ENCODE peak calls at places on chromosomes 3 and 15, in four cellular contexts. F is anterior cingulate cortex, P is T47D, R is fibroblast of mammary gland. W is an unnamed sample.
A peak's percentile ranks its signal among the peaks of the same experiment; 100 is the strongest.

GRCh38 chr3:71226565-71227281 is 356.8 kb downstream of the FOXP1 start:
- DNase-seq in P (no peak), R (no peak), F (no peak), W (peak; percentile 38)

GRCh38 chr15:83653288-83653638 is 660 bp upstream of the ADAMTSL3 start:
- DNase-seq in F (no peak), R (no peak), P (no peak), W (no peak)

GRCh38 chr3:115272036-115272824 is 125.1 kb upstream of the ZBTB20 start:
- DNase-seq in F (peak; percentile 7), P (no peak), R (peak; percentile 85), W (no peak)

GRCh38 chr3:48394391-48394790 is 22.4 kb downstream of the FBXW12 start:
- DNase-seq in P (no peak), R (no peak), F (no peak), W (no peak)

GRCh38 chr3:12522721-12523120 is 22.6 kb downstream of the MKRN2OS start:
- DNase-seq in P (no peak), F (no peak), R (no peak), W (no peak)

GRCh38 chr15:77568960-77569646 is 63.6 kb downstream of the LINGO1 start:
- DNase-seq in P (peak; percentile 51), R (peak; percentile 37), F (no peak), W (no peak)

GRCh38 chr3:20043398-20043797 is 3.2 kb downstream of the KAT2B start:
- DNase-seq in P (no peak), F (peak; percentile 63), R (peak; percentile 49), W (no peak)

GRCh38 chr3:114092151-114093000 is 35.8 kb downstream of the QTRT2 start:
- DNase-seq in F (no peak), P (no peak), R (peak; percentile 15), W (no peak)

GRCh38 chr3:151268267-151269235 is 9.8 kb downstream of the P2RY14 start:
- DNase-seq in P (no peak), F (no peak), R (no peak), W (no peak)

GRCh38 chr15:98870788-98871187 is 136.8 kb downstream of the PGPEP1L start:
- DNase-seq in P (no peak), F (no peak), R (no peak), W (no peak)

GRCh38 chr3:157172746-157173145 is 12.8 kb upstream of the CCNL1 start:
- DNase-seq in F (no peak), R (no peak), P (no peak), W (no peak)

GRCh38 chr3:151901282-151901945 is 28.0 kb downstream of the SUCNR1 start:
- DNase-seq in F (no peak), R (no peak), P (no peak), W (no peak)

GRCh38 chr3:22360977-22361376 is 610.0 kb upstream of the ZNF385D start:
- DNase-seq in R (peak; percentile 85), P (no peak), F (no peak), W (no peak)

GRCh38 chr15:44706946-44707636 is 4.0 kb downstream of the PATL2 start:
- DNase-seq in P (no peak), R (no peak), F (no peak), W (no peak)

GRCh38 chr3:110813541-110813940 is 258.1 kb upstream of the NECTIN3 start:
- DNase-seq in R (no peak), P (no peak), F (no peak), W (no peak)

GRCh38 chr15:66099950-66100671 is 153.4 kb downstream of the MEGF11 start:
- DNase-seq in F (no peak), R (no peak), P (no peak), W (no peak)

GRCh38 chr15:101183926-101184305 is 67.9 kb downstream of the CHSY1 start:
- DNase-seq in F (no peak), P (no peak), R (no peak), W (no peak)

GRCh38 chr3:171867976-171868375 is 24.8 kb downstream of the TMEM212 start:
- DNase-seq in R (no peak), F (no peak), P (no peak), W (no peak)

GRCh38 chr3:138778643-138779042 is 56.1 kb downstream of the PIK3CB start:
- DNase-seq in R (no peak), P (no peak), F (no peak), W (no peak)